ENCODE peak calls at places on chromosomes 6 and 20, in five cellular contexts. One of them, this sample, is unnamed.

GRCh38 chr6:133951227-133951626 is 1.8 kb upstream of the TBPL1 start:
- DNase-seq in neural crest cell: no peak
- DNase-seq in stimulated activated CD4-positive, alpha-beta T cell treated with anti-CD3 and anti-CD28 coated beads, Interleukin-1b, Interleukin-23, amount 100 ng/mL, for 24 hours: no peak
- DNase-seq in osteocyte: no peak
- DNase-seq in mesenchymal stem cell: no peak
- DNase-seq in this sample: no peak

GRCh38 chr6:26520088-26520839 is 17.9 kb upstream of the HMGN4 start:
- DNase-seq in neural crest cell: no peak
- DNase-seq in stimulated activated CD4-positive, alpha-beta T cell treated with anti-CD3 and anti-CD28 coated beads, Interleukin-1b, Interleukin-23, amount 100 ng/mL, for 24 hours: no peak
- DNase-seq in osteocyte: no peak
- DNase-seq in mesenchymal stem cell: no peak
- DNase-seq in this sample: peak; percentile 72

GRCh38 chr6:145823322-145823944 is 8.8 kb upstream of the FBXO30 start:
- DNase-seq in neural crest cell: no peak
- DNase-seq in stimulated activated CD4-positive, alpha-beta T cell treated with anti-CD3 and anti-CD28 coated beads, Interleukin-1b, Interleukin-23, amount 100 ng/mL, for 24 hours: no peak
- DNase-seq in osteocyte: no peak
- DNase-seq in mesenchymal stem cell: peak; percentile 34
- DNase-seq in this sample: no peak

GRCh38 chr20:47956261-47956995 is 171.1 kb upstream of the SULF2 start:
- DNase-seq in neural crest cell: no peak
- DNase-seq in stimulated activated CD4-positive, alpha-beta T cell treated with anti-CD3 and anti-CD28 coated beads, Interleukin-1b, Interleukin-23, amount 100 ng/mL, for 24 hours: no peak
- DNase-seq in osteocyte: no peak
- DNase-seq in mesenchymal stem cell: no peak
- DNase-seq in this sample: no peak

GRCh38 chr6:34246563-34247391 is 2.0 kb downstream of the SMIM29 start:
- DNase-seq in neural crest cell: peak; percentile 49
- DNase-seq in stimulated activated CD4-positive, alpha-beta T cell treated with anti-CD3 and anti-CD28 coated beads, Interleukin-1b, Interleukin-23, amount 100 ng/mL, for 24 hours: peak; percentile 48
- DNase-seq in osteocyte: no peak
- DNase-seq in mesenchymal stem cell: peak; percentile 65
- DNase-seq in this sample: no peak

GRCh38 chr20:61220131-61220530 is 31.9 kb upstream of the CDH4 start:
- DNase-seq in neural crest cell: no peak
- DNase-seq in stimulated activated CD4-positive, alpha-beta T cell treated with anti-CD3 and anti-CD28 coated beads, Interleukin-1b, Interleukin-23, amount 100 ng/mL, for 24 hours: no peak
- DNase-seq in osteocyte: no peak
- DNase-seq in mesenchymal stem cell: no peak
- DNase-seq in this sample: no peak

GRCh38 chr6:157667211-157668033 is 155.6 kb upstream of the SNX9 start:
- DNase-seq in neural crest cell: peak; percentile 61
- DNase-seq in stimulated activated CD4-positive, alpha-beta T cell treated with anti-CD3 and anti-CD28 coated beads, Interleukin-1b, Interleukin-23, amount 100 ng/mL, for 24 hours: peak; percentile 32
- DNase-seq in osteocyte: no peak
- DNase-seq in mesenchymal stem cell: peak; percentile 70
- DNase-seq in this sample: peak; percentile 65

GRCh38 chr20:58547527-58548475 is 32.6 kb upstream of the APCDD1L start:
- DNase-seq in neural crest cell: no peak
- DNase-seq in stimulated activated CD4-positive, alpha-beta T cell treated with anti-CD3 and anti-CD28 coated beads, Interleukin-1b, Interleukin-23, amount 100 ng/mL, for 24 hours: no peak
- DNase-seq in osteocyte: peak; percentile 49
- DNase-seq in mesenchymal stem cell: no peak
- DNase-seq in this sample: no peak

GRCh38 chr6:40953486-40953885 is 85.5 kb downstream of the UNC5CL start:
- DNase-seq in neural crest cell: no peak
- DNase-seq in stimulated activated CD4-positive, alpha-beta T cell treated with anti-CD3 and anti-CD28 coated beads, Interleukin-1b, Interleukin-23, amount 100 ng/mL, for 24 hours: no peak
- DNase-seq in osteocyte: no peak
- DNase-seq in mesenchymal stem cell: no peak
- DNase-seq in this sample: no peak

GRCh38 chr6:15987569-15987968 is 141.3 kb upstream of the MYLIP start:
- DNase-seq in neural crest cell: peak; percentile 14
- DNase-seq in stimulated activated CD4-positive, alpha-beta T cell treated with anti-CD3 and anti-CD28 coated beads, Interleukin-1b, Interleukin-23, amount 100 ng/mL, for 24 hours: no peak
- DNase-seq in osteocyte: no peak
- DNase-seq in mesenchymal stem cell: peak; percentile 93
- DNase-seq in this sample: no peak

GRCh38 chr20:5642155-5642981 is 107.8 kb upstream of the SHLD1 start:
- DNase-seq in neural crest cell: no peak
- DNase-seq in stimulated activated CD4-positive, alpha-beta T cell treated with anti-CD3 and anti-CD28 coated beads, Interleukin-1b, Interleukin-23, amount 100 ng/mL, for 24 hours: no peak
- DNase-seq in osteocyte: no peak
- DNase-seq in mesenchymal stem cell: peak; percentile 66
- DNase-seq in this sample: no peak

GRCh38 chr6:138592698-138593097 is 93.4 kb upstream of the NHSL1 start:
- DNase-seq in neural crest cell: no peak
- DNase-seq in stimulated activated CD4-positive, alpha-beta T cell treated with anti-CD3 and anti-CD28 coated beads, Interleukin-1b, Interleukin-23, amount 100 ng/mL, for 24 hours: no peak
- DNase-seq in osteocyte: no peak
- DNase-seq in mesenchymal stem cell: no peak
- DNase-seq in this sample: no peak

GRCh38 chr20:11401988-11402387 is 515.7 kb upstream of the BTBD3 start:
- DNase-seq in neural crest cell: no peak
- DNase-seq in stimulated activated CD4-positive, alpha-beta T cell treated with anti-CD3 and anti-CD28 coated beads, Interleukin-1b, Interleukin-23, amount 100 ng/mL, for 24 hours: no peak
- DNase-seq in osteocyte: no peak
- DNase-seq in mesenchymal stem cell: no peak
- DNase-seq in this sample: no peak

GRCh38 chr6:37559501-37559900 is 59.8 kb upstream of the CCDC167 start:
- DNase-seq in neural crest cell: no peak
- DNase-seq in stimulated activated CD4-positive, alpha-beta T cell treated with anti-CD3 and anti-CD28 coated beads, Interleukin-1b, Interleukin-23, amount 100 ng/mL, for 24 hours: no peak
- DNase-seq in osteocyte: no peak
- DNase-seq in mesenchymal stem cell: no peak
- DNase-seq in this sample: no peak

GRCh38 chr6:92777146-92777740 is 642.1 kb downstream of the EPHA7 start:
- DNase-seq in neural crest cell: no peak
- DNase-seq in stimulated activated CD4-positive, alpha-beta T cell treated with anti-CD3 and anti-CD28 coated beads, Interleukin-1b, Interleukin-23, amount 100 ng/mL, for 24 hours: no peak
- DNase-seq in osteocyte: no peak
- DNase-seq in mesenchymal stem cell: peak; percentile 51
- DNase-seq in this sample: no peak

GRCh38 chr20:58909585-58909984 is 57.1 kb downstream of the GNAS start:
- DNase-seq in neural crest cell: no peak
- DNase-seq in stimulated activated CD4-positive, alpha-beta T cell treated with anti-CD3 and anti-CD28 coated beads, Interleukin-1b, Interleukin-23, amount 100 ng/mL, for 24 hours: no peak
- DNase-seq in osteocyte: peak; percentile 63
- DNase-seq in mesenchymal stem cell: no peak
- DNase-seq in this sample: no peak

GRCh38 chr6:108781419-108782110 is 66.7 kb upstream of the ARMC2 start:
- DNase-seq in neural crest cell: no peak
- DNase-seq in stimulated activated CD4-positive, alpha-beta T cell treated with anti-CD3 and anti-CD28 coated beads, Interleukin-1b, Interleukin-23, amount 100 ng/mL, for 24 hours: no peak
- DNase-seq in osteocyte: no peak
- DNase-seq in mesenchymal stem cell: peak; percentile 37
- DNase-seq in this sample: peak; percentile 27

GRCh38 chr20:57648878-57649616 is 28.8 kb upstream of the ZBP1 start:
- DNase-seq in neural crest cell: no peak
- DNase-seq in stimulated activated CD4-positive, alpha-beta T cell treated with anti-CD3 and anti-CD28 coated beads, Interleukin-1b, Interleukin-23, amount 100 ng/mL, for 24 hours: no peak
- DNase-seq in osteocyte: no peak
- DNase-seq in mesenchymal stem cell: no peak
- DNase-seq in this sample: no peak

GRCh38 chr6:13729891-13730290 is 18.3 kb upstream of the RANBP9 start:
- DNase-seq in neural crest cell: no peak
- DNase-seq in stimulated activated CD4-positive, alpha-beta T cell treated with anti-CD3 and anti-CD28 coated beads, Interleukin-1b, Interleukin-23, amount 100 ng/mL, for 24 hours: no peak
- DNase-seq in osteocyte: no peak
- DNase-seq in mesenchymal stem cell: peak; percentile 15
- DNase-seq in this sample: no peak

GRCh38 chr20:23103284-23104018 is 17.3 kb upstream of the CD93 start:
- DNase-seq in neural crest cell: no peak
- DNase-seq in stimulated activated CD4-positive, alpha-beta T cell treated with anti-CD3 and anti-CD28 coated beads, Interleukin-1b, Interleukin-23, amount 100 ng/mL, for 24 hours: no peak
- DNase-seq in osteocyte: no peak
- DNase-seq in mesenchymal stem cell: no peak
- DNase-seq in this sample: no peak

GRCh38 chr20:38159539-38159938 is 5.5 kb downstream of the TGM2 start:
- DNase-seq in neural crest cell: no peak
- DNase-seq in stimulated activated CD4-positive, alpha-beta T cell treated with anti-CD3 and anti-CD28 coated beads, Interleukin-1b, Interleukin-23, amount 100 ng/mL, for 24 hours: no peak
- DNase-seq in osteocyte: no peak
- DNase-seq in mesenchymal stem cell: no peak
- DNase-seq in this sample: no peak

GRCh38 chr20:3209023-3209945 is at the start of gene ITPA:
- DNase-seq in neural crest cell: peak; percentile 57
- DNase-seq in stimulated activated CD4-positive, alpha-beta T cell treated with anti-CD3 and anti-CD28 coated beads, Interleukin-1b, Interleukin-23, amount 100 ng/mL, for 24 hours: peak; percentile 48
- DNase-seq in osteocyte: no peak
- DNase-seq in mesenchymal stem cell: peak; percentile 63
- DNase-seq in this sample: peak; percentile 57

GRCh38 chr20:31608256-31608980 is 3.3 kb downstream of the ID1 start:
- DNase-seq in neural crest cell: no peak
- DNase-seq in stimulated activated CD4-positive, alpha-beta T cell treated with anti-CD3 and anti-CD28 coated beads, Interleukin-1b, Interleukin-23, amount 100 ng/mL, for 24 hours: no peak
- DNase-seq in osteocyte: no peak
- DNase-seq in mesenchymal stem cell: peak; percentile 85
- DNase-seq in this sample: peak; percentile 77

GRCh38 chr6:117601811-117602150 is 530 bp downstream of the GOPC start:
- DNase-seq in neural crest cell: no peak
- DNase-seq in stimulated activated CD4-positive, alpha-beta T cell treated with anti-CD3 and anti-CD28 coated beads, Interleukin-1b, Interleukin-23, amount 100 ng/mL, for 24 hours: no peak
- DNase-seq in osteocyte: no peak
- DNase-seq in mesenchymal stem cell: no peak
- DNase-seq in this sample: no peak

GRCh38 chr6:1670711-1671462 is 61.2 kb downstream of the FOXC1 start:
- DNase-seq in neural crest cell: peak; percentile 3
- DNase-seq in stimulated activated CD4-positive, alpha-beta T cell treated with anti-CD3 and anti-CD28 coated beads, Interleukin-1b, Interleukin-23, amount 100 ng/mL, for 24 hours: no peak
- DNase-seq in osteocyte: no peak
- DNase-seq in mesenchymal stem cell: no peak
- DNase-seq in this sample: no peak